ENCODE peak calls at places on chromosomes 12 and 14, in four cellular contexts. One of them, this sample, is unnamed.
A peak's percentile ranks its signal among the peaks of the same experiment; 100 is the strongest.

GRCh38 chr12:68370667-68371066 is 38.5 kb upstream of the MDM1 start:
- DNase-seq in kidney glomerular epithelial cell: no peak
- DNase-seq in IMR-90: no peak
- DNase-seq in dermis blood vessel endothelial cell: no peak
- DNase-seq in this sample: no peak

GRCh38 chr14:29822430-29822709 is 105.3 kb downstream of the PRKD1 start:
- DNase-seq in kidney glomerular epithelial cell: no peak
- DNase-seq in IMR-90: peak; percentile 7
- DNase-seq in dermis blood vessel endothelial cell: no peak
- DNase-seq in this sample: no peak

GRCh38 chr12:68932701-68933563 is at the start of gene CPM:
- DNase-seq in IMR-90: peak; percentile 25
- DNase-seq in dermis blood vessel endothelial cell: peak; percentile 21
- DNase-seq in kidney glomerular epithelial cell: peak; percentile 62
- DNase-seq in this sample: peak; percentile 16

GRCh38 chr12:106181416-106182114 is 42.8 kb upstream of the NUAK1 start:
- DNase-seq in dermis blood vessel endothelial cell: no peak
- DNase-seq in IMR-90: no peak
- DNase-seq in kidney glomerular epithelial cell: no peak
- DNase-seq in this sample: no peak

GRCh38 chr12:96698521-96698920 is 208.5 kb upstream of the NEDD1 start:
- DNase-seq in IMR-90: no peak
- DNase-seq in dermis blood vessel endothelial cell: no peak
- DNase-seq in kidney glomerular epithelial cell: no peak
- DNase-seq in this sample: no peak

GRCh38 chr14:91113829-91114078 is at the start of gene DGLUCY:
- DNase-seq in kidney glomerular epithelial cell: peak; percentile 42
- DNase-seq in IMR-90: peak; percentile 75
- DNase-seq in dermis blood vessel endothelial cell: no peak
- DNase-seq in this sample: no peak

GRCh38 chr14:96997996-96998395 is 200.8 kb downstream of the VRK1 start:
- DNase-seq in IMR-90: no peak
- DNase-seq in dermis blood vessel endothelial cell: no peak
- DNase-seq in kidney glomerular epithelial cell: no peak
- DNase-seq in this sample: no peak

GRCh38 chr12:14854586-14855163 is 11.3 kb upstream of the ART4 start:
- DNase-seq in kidney glomerular epithelial cell: no peak
- DNase-seq in dermis blood vessel endothelial cell: no peak
- DNase-seq in IMR-90: peak; percentile 16
- DNase-seq in this sample: no peak

GRCh38 chr12:90100619-90101018 is 392.0 kb upstream of the ATP2B1 start:
- DNase-seq in IMR-90: no peak
- DNase-seq in kidney glomerular epithelial cell: no peak
- DNase-seq in dermis blood vessel endothelial cell: peak; percentile 49
- DNase-seq in this sample: no peak

GRCh38 chr12:13499008-13499407 is 302.5 kb downstream of the EMP1 start:
- DNase-seq in dermis blood vessel endothelial cell: no peak
- DNase-seq in kidney glomerular epithelial cell: no peak
- DNase-seq in IMR-90: no peak
- DNase-seq in this sample: no peak

GRCh38 chr14:22555573-22556011 is 33.4 kb downstream of the DAD1 start:
- DNase-seq in kidney glomerular epithelial cell: no peak
- DNase-seq in IMR-90: peak; percentile 52
- DNase-seq in dermis blood vessel endothelial cell: no peak
- DNase-seq in this sample: no peak

GRCh38 chr14:61372379-61372778 is 51.0 kb downstream of the PRKCH start:
- DNase-seq in kidney glomerular epithelial cell: no peak
- DNase-seq in dermis blood vessel endothelial cell: no peak
- DNase-seq in IMR-90: no peak
- DNase-seq in this sample: no peak

GRCh38 chr12:121797937-121798801 is 4.7 kb upstream of the RHOF start:
- DNase-seq in kidney glomerular epithelial cell: no peak
- DNase-seq in IMR-90: peak; percentile 50
- DNase-seq in dermis blood vessel endothelial cell: peak; percentile 64
- DNase-seq in this sample: no peak

GRCh38 chr14:61716956-61717355 is 21.6 kb downstream of the HIF1A start:
- DNase-seq in kidney glomerular epithelial cell: no peak
- DNase-seq in dermis blood vessel endothelial cell: no peak
- DNase-seq in IMR-90: no peak
- DNase-seq in this sample: no peak

GRCh38 chr12:66755727-66756395 is 77.0 kb upstream of the GRIP1 start:
- DNase-seq in dermis blood vessel endothelial cell: no peak
- DNase-seq in IMR-90: no peak
- DNase-seq in kidney glomerular epithelial cell: no peak
- DNase-seq in this sample: no peak